ENCODE peak calls at places on chromosomes 7 and 10, in four cellular contexts. H is stomach; V is CD8-positive, alpha-beta T cell; M is ascending aorta. L is an unnamed sample. For H3K9me3, the result is how much of the 10 kb centered on the place peaks cover.

GRCh38 chr10:31515819-31516402 is 196.9 kb downstream of the ZEB1 start:
- DNase-seq in M (no peak), V (no peak), H (no peak), L (no peak)

GRCh38 chr10:21528452-21529235 is 3.2 kb upstream of the SKIDA1 start:
- DNase-seq in H (no peak), M (no peak), V (no peak), L (no peak)

GRCh38 chr10:117168135-117168674 is 29.1 kb upstream of the KCNK18 start:
- DNase-seq in M (no peak), V (peak), H (peak), L (peak)

GRCh38 chr10:122618461-122619165 is 58.1 kb downstream of the DMBT1 start:
- DNase-seq in M (no peak), H (no peak), V (no peak), L (no peak)

GRCh38 chr10:3777876-3778707 is 6.9 kb downstream of the KLF6 start:
- DNase-seq in V (no peak), M (no peak), H (no peak), L (no peak)

GRCh38 chr10:4384254-4384653 is 441.8 kb upstream of the AKR1E2 start:
- DNase-seq in M (no peak), H (no peak), V (no peak), L (no peak)

GRCh38 chr7:73851410-73852338 is 9.3 kb upstream of the TMEM270 start:
- DNase-seq in M (peak), V (no peak), H (no peak), L (peak)

GRCh38 chr10:79282388-79282787 is 64.9 kb upstream of the PPIF start:
- DNase-seq in V (no peak), M (no peak), H (no peak), L (no peak)

GRCh38 chr10:7258948-7259523 is 151.8 kb downstream of the SFMBT2 start:
- DNase-seq in M (no peak), V (peak), H (no peak), L (peak)

GRCh38 chr10:60767424-60767823 is 10.9 kb upstream of the CDK1 start:
- DNase-seq in V (no peak), M (no peak), H (no peak), L (peak)

GRCh38 chr10:132810807-132811700 is 25.1 kb upstream of the NKX6-2 start:
- DNase-seq in V (no peak), M (no peak), H (no peak), L (no peak)

GRCh38 chr10:80855348-80855971 is 317.8 kb downstream of the SH2D4B start:
- DNase-seq in V (no peak), H (no peak), M (no peak), L (no peak)

GRCh38 chr7:17408245-17408903 is 109.9 kb downstream of the AHR start:
- DNase-seq in V (no peak), M (peak), H (peak), L (peak)

GRCh38 chr10:125016123-125016522 is 74.2 kb downstream of the ZRANB1 start:
- DNase-seq in H (no peak), M (peak), V (no peak), L (no peak)

GRCh38 chr10:112208292-112208691 is 24.7 kb upstream of the GPAM start:
- DNase-seq in V (no peak), H (no peak), M (no peak), L (no peak)

GRCh38 chr7:54955296-54955695 is 63.5 kb upstream of the EGFR start:
- DNase-seq in V (no peak), H (no peak), M (no peak), L (no peak)

GRCh38 chr7:129499915-129500463 is 2.3 kb upstream of the SMKR1 start:
- DNase-seq in V (no peak), M (no peak), H (no peak), L (no peak)

GRCh38 chr10:314871-315270 is 179.6 kb downstream of the ZMYND11 start:
- DNase-seq in M (no peak), V (no peak), H (no peak), L (no peak)

GRCh38 chr7:14751461-14751860 is 151.1 kb downstream of the DGKB start:
- DNase-seq in V (no peak), H (no peak), M (no peak), L (no peak)

GRCh38 chr7:157279679-157279972 is 57.2 kb upstream of the DNAJB6 start:
- DNase-seq in M (no peak), H (no peak), V (no peak), L (no peak)

GRCh38 chr7:54112568-54112967 is 429.6 kb upstream of the VSTM2A start:
- DNase-seq in V (no peak), H (no peak), M (no peak), L (no peak)

GRCh38 chr7:116354171-116354545 is 143.8 kb downstream of the TES start:
- DNase-seq in V (no peak), H (peak), M (peak), L (no peak)

GRCh38 chr10:98361131-98361633 is 53.8 kb downstream of the PYROXD2 start:
- DNase-seq in H (peak), M (peak), V (no peak), L (peak)

GRCh38 chr7:21318190-21318915 is 109.5 kb upstream of the SP4 start:
- DNase-seq in M (no peak), V (no peak), H (no peak), L (no peak)

GRCh38 chr7:128741491-128741890 is 2.3 kb downstream of the CALU start:
- DNase-seq in H (no peak), V (no peak), M (no peak), L (no peak)

GRCh38 chr10:110556993-110557601 is 10.4 kb upstream of the SMC3 start:
- DNase-seq in V (peak), H (peak), M (no peak), L (peak)

GRCh38 chr7:55966851-55967250 is 2.5 kb downstream of the NIPSNAP2 start:
- DNase-seq in H (no peak), M (no peak), V (no peak), L (no peak)

GRCh38 chr7:88449410-88449809 is 142.7 kb upstream of the STEAP4 start:
- DNase-seq in V (no peak), H (no peak), M (no peak), L (no peak)

GRCh38 chr10:93465806-93466675 is 16.1 kb downstream of the MYOF start:
- DNase-seq in V (no peak), M (peak), H (peak), L (peak)

GRCh38 chr7:82164813-82165212 is 278.8 kb downstream of the CACNA2D1 start:
- DNase-seq in H (no peak), M (no peak), V (no peak), L (no peak)

GRCh38 chr7:117019287-117019686 is 66.0 kb downstream of the ST7 start:
- DNase-seq in H (no peak), V (no peak), M (no peak), L (no peak)

GRCh38 chr7:8117195-8117594 is 144.8 kb downstream of the ICA1 start:
- DNase-seq in H (no peak), V (no peak), M (no peak), L (no peak)

GRCh38 chr7:51249187-51249945 is 67.2 kb downstream of the COBL start:
- DNase-seq in M (no peak), H (no peak), V (no peak), L (no peak)

GRCh38 chr10:132628966-132629900 is 91.6 kb downstream of the INPP5A start:
- DNase-seq in V (no peak), H (no peak), M (peak), L (peak)

GRCh38 chr10:17214486-17214885 is 13.0 kb upstream of the TRDMT1 start:
- DNase-seq in V (no peak), H (no peak), M (no peak), L (no peak)

GRCh38 chr10:18566177-18566576 is 85.2 kb downstream of the NSUN6 start:
- DNase-seq in M (no peak), H (no peak), V (no peak), L (no peak)
- H3K9me3 ChIP-seq in M (under half), H (under half), V (under half), L (under half)

DNA sequence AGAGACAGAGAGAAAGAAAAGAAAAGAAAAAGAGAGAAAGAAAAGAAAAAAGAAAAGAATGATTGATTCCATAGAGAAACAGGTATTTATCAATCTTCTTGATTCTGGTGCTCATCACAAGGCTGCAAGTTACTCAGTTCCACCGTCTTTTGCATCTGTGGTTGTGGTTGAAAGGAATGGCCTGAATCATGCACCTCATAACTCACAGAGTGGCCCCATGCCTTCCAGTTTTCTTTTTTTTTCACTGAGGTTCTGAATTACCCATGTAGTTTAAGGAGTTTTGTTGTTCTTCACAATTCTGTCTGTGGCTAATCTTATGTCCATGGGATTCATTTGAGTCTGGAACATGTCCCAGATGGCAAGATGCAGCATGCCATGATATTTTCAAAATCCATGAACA is 156.0 kb downstream of the ZNF33B start:
- DNase-seq in V (no peak), M (no peak), H (no peak), L (no peak)
- H3K9me3 ChIP-seq in V (under half), M (under half), H (under half), L (under half)

GRCh38 chr7:158588085-158588877 is 658 bp upstream of the PTPRN2 start:
- DNase-seq in H (no peak), M (no peak), V (no peak), L (no peak)
- H3K9me3 ChIP-seq in H (under half), M (under half), V (under half), L (under half)

GRCh38 chr10:107692072-107692471 is 527.6 kb upstream of the SORCS1 start:
- DNase-seq in M (no peak), H (no peak), V (no peak), L (no peak)
- H3K9me3 ChIP-seq in M (under half), H (under half), V (under half), L (under half)

GRCh38 chr7:158452331-158452730 is 135.3 kb downstream of the PTPRN2 start:
- DNase-seq in H (no peak), M (no peak), V (no peak), L (no peak)
- H3K9me3 ChIP-seq in H (under half), M (under half), V (under half), L (under half)

GRCh38 chr10:130463876-130464360 is 327.7 kb downstream of the GLRX3 start:
- DNase-seq in V (no peak), M (peak), H (no peak), L (no peak)

GRCh38 chr10:130464426-130464825 is 328.2 kb downstream of the GLRX3 start:
- DNase-seq in H (no peak), V (no peak), M (peak), L (no peak)

GRCh38 chr10:130466271-130466997 is 330.2 kb downstream of the GLRX3 start:
- DNase-seq in V (no peak), M (peak), H (no peak), L (no peak)

GRCh38 chr10:130461631-130462030 is 325.4 kb downstream of the GLRX3 start:
- DNase-seq in M (no peak), V (no peak), H (no peak), L (no peak)

DNA sequence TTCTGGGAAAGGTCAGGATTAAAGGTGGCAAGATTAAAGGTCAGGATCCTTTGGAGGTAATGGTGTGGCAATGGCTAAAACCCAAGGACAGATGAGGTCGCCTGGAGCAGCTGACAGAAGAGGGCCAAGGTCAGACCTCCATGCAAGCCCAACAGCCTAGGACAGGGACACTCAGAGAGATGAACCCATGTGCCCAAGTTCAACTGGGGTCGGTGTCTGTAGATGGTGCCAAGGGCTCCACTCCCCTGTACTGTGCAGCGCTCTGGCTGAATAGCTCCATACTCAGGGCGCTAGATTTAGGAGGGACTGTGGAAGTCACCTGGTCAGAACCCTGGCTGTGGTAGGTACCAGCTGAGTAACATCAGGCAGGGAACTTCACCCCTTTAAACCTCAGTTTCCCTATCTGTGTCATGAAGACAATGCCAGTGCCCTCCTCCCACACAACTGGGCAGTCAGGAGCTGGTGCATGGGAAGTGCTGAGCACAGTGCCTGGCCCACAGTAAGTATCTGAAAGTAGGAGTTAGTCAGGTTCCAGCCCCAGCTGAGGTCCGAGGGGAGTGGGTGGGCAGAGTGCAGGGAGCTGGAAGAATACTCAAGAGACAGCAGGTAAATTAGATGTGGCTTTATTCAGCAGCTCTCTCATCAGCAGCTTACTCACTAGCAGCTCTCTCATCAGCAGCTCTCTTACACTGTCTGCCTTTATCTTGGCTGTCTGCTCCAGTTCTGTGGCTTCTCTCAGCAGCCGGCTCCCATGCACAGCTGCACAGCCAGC is 327.1 kb downstream of the GLRX3 start:
- DNase-seq in V (no peak), M (peak), H (no peak), L (no peak)
- H3K9me3 ChIP-seq in V (under half), M (under half), H (under half), L (under half)

GRCh38 chr10:29067628-29068027 is 221.2 kb upstream of the LYZL1 start:
- DNase-seq in H (no peak), V (no peak), M (no peak), L (no peak)
- H3K9me3 ChIP-seq in H (under half), V (under half), M (under half), L (under half)

GRCh38 chr7:63045575-63045974 is 953.1 kb upstream of the ZNF722 start:
- DNase-seq in V (no peak), H (no peak), M (no peak), L (no peak)
- H3K9me3 ChIP-seq in V (under half), H (half or more), M (under half), L (under half)

DNA sequence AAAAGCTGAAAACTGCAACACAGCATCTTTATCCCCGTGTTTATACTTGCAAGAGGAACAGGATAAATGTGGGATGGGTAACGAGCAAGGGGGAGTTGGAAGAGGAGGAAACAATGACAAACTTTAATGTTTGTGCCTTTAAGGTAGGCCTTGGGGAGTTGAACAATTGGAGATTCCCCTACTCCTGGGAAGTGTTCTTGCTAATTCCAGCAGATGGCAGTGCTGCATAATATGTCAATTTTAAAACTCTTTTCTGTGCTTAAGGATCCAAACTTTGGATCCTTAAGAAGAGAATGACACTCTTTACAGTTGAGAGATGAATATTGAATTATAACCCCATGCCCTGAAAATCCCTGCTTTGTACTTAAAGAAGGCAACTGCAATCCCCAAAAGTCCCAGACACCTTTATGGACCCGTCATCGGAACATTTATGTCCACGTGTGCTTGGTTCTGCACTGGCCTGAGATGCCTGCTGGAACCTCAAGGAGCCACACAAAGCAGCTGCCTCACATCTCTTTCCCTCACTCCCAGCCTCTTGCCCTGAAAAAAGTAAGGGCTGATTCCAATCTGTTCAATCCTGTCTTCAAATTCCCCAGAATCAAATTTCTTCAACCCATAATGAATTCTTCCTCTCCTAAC is 12.0 kb downstream of the IFIT5 start:
- DNase-seq in M (no peak), H (no peak), V (no peak), L (peak)
- H3K9me3 ChIP-seq in M (under half), H (under half), V (under half), L (under half)

GRCh38 chr7:63093481-63093880 is 905.2 kb upstream of the ZNF722 start:
- DNase-seq in H (no peak), V (no peak), M (no peak), L (no peak)

GRCh38 chr7:63092951-63093350 is 905.7 kb upstream of the ZNF722 start:
- DNase-seq in M (no peak), H (no peak), V (no peak), L (no peak)

GRCh38 chr7:63087575-63088190 is 911.0 kb upstream of the ZNF722 start:
- DNase-seq in H (no peak), V (no peak), M (no peak), L (no peak)
- H3K9me3 ChIP-seq in H (half or more), V (under half), M (half or more), L (under half)

L was measured in small intestine.